ENCODE peak calls at places on chromosomes 16 and 17, in four cellular contexts. F, L, A and R are unnamed samples.
A peak's percentile ranks its signal among the peaks of the same experiment; 100 is the strongest.

GRCh38 chr17:412211-413015 is 59.8 kb upstream of the RPH3AL start:
- DNase-seq in A (peak; percentile 36), F (no peak), L (peak; percentile 57), R (no peak)

GRCh38 chr16:65125871-65126270 is 4.0 kb upstream of the CDH11 start:
- DNase-seq in L (no peak), F (no peak), A (no peak), R (no peak)

GRCh38 chr17:511001-511690 is 158.5 kb upstream of the RPH3AL start:
- DNase-seq in L (no peak), A (no peak), F (no peak), R (no peak)

GRCh38 chr17:74951680-74952421 is 16.2 kb downstream of the OTOP3 start:
- DNase-seq in A (no peak), L (no peak), F (no peak), R (no peak)

GRCh38 chr17:71438631-71439146 is 682.1 kb upstream of the SOX9 start:
- DNase-seq in L (no peak), A (peak; percentile 45), F (no peak), R (no peak)

GRCh38 chr17:68396795-68397536 is 60.3 kb downstream of the WIPI1 start:
- DNase-seq in F (no peak), A (no peak), L (no peak), R (no peak)

GRCh38 chr16:17343729-17344128 is 127.0 kb downstream of the XYLT1 start:
- DNase-seq in L (no peak), F (no peak), A (no peak), R (no peak)

GRCh38 chr16:77406680-77407079 is 28.2 kb downstream of the ADAMTS18 start:
- DNase-seq in F (no peak), L (no peak), A (no peak), R (no peak)

GRCh38 chr17:45703348-45703747 is 80.8 kb upstream of the CRHR1 start:
- DNase-seq in A (no peak), L (no peak), F (no peak), R (no peak)